ENCODE peak calls at places on chromosome 20, in seven cellular contexts. S, L, O, Z, X, N and I are unnamed samples.

GRCh38 chr20:25242231-25242630 is 5.7 kb upstream of the PYGB start:
- DNase-seq in X (no peak), Z (no peak), N (no peak), L (no peak), S (no peak), O (no peak), I (no peak)

GRCh38 chr20:42686057-42686456 is 503.6 kb downstream of the PTPRT start:
- DNase-seq in Z (no peak), N (no peak), O (no peak), L (no peak), S (no peak), X (no peak), I (no peak)

GRCh38 chr20:16115891-16116577 is 457.2 kb downstream of the KIF16B start:
- DNase-seq in Z (no peak), S (no peak), N (peak; percentile 72), L (no peak), X (no peak), O (no peak), I (no peak)

GRCh38 chr20:10131612-10132345 is 86.9 kb upstream of the SNAP25 start:
- DNase-seq in Z (peak; percentile 54), O (no peak), L (peak; percentile 72), X (peak; percentile 78), N (peak; percentile 76), S (peak; percentile 87), I (no peak)

GRCh38 chr20:57618766-57619052 is 1.5 kb downstream of the ZBP1 start:
- DNase-seq in Z (no peak), O (no peak), X (no peak), S (no peak), L (no peak), N (no peak), I (no peak)

GRCh38 chr20:24462461-24463010 is 6.9 kb upstream of the SYNDIG1 start:
- DNase-seq in O (no peak), Z (no peak), N (no peak), L (no peak), S (no peak), X (no peak), I (no peak)

GRCh38 chr20:2984956-2985661 is 58.3 kb upstream of the GNRH2 start:
- DNase-seq in X (no peak), L (no peak), O (no peak), Z (no peak), N (no peak), S (no peak), I (no peak)

GRCh38 chr20:6051505-6051904 is 2.4 kb downstream of the LRRN4 start:
- DNase-seq in Z (no peak), X (no peak), L (no peak), S (no peak), O (no peak), N (no peak), I (no peak)

GRCh38 chr20:17786221-17786718 is 86.5 kb downstream of the BANF2 start:
- DNase-seq in L (no peak), O (no peak), Z (peak; percentile 58), S (peak; percentile 65), N (peak; percentile 49), X (no peak), I (no peak)

GRCh38 chr20:17834804-17835203 is 133.8 kb downstream of the SNX5 start:
- DNase-seq in L (no peak), S (no peak), O (no peak), X (no peak), N (no peak), Z (no peak), I (no peak)

GRCh38 chr20:17972121-17972520 is 3.3 kb downstream of the MGME1 start:
- DNase-seq in S (no peak), L (no peak), Z (no peak), X (no peak), O (no peak), N (no peak), I (no peak)

GRCh38 chr20:50328996-50329898 is 138.6 kb downstream of the CEBPB start:
- DNase-seq in Z (no peak), O (no peak), L (no peak), N (no peak), X (no peak), S (no peak), I (no peak)

GRCh38 chr20:44073011-44073674 is 113.8 kb downstream of the JPH2 start:
- DNase-seq in L (peak; percentile 20), X (no peak), N (no peak), Z (no peak), S (peak; percentile 7), O (no peak), I (no peak)

GRCh38 chr20:44074252-44075151 is 112.5 kb downstream of the JPH2 start:
- DNase-seq in N (peak; percentile 88), X (no peak), Z (no peak), S (peak; percentile 8), L (peak; percentile 19), O (peak; percentile 46), I (peak; percentile 11)

GRCh38 chr20:44075191-44075949 is 111.6 kb downstream of the JPH2 start:
- DNase-seq in S (peak; percentile 11), X (no peak), O (peak; percentile 27), N (no peak), Z (no peak), L (peak; percentile 16), I (no peak)

GRCh38 chr20:44072381-44072780 is 114.6 kb downstream of the JPH2 start:
- DNase-seq in S (no peak), N (no peak), X (no peak), O (no peak), Z (no peak), L (no peak), I (no peak)

DNA sequence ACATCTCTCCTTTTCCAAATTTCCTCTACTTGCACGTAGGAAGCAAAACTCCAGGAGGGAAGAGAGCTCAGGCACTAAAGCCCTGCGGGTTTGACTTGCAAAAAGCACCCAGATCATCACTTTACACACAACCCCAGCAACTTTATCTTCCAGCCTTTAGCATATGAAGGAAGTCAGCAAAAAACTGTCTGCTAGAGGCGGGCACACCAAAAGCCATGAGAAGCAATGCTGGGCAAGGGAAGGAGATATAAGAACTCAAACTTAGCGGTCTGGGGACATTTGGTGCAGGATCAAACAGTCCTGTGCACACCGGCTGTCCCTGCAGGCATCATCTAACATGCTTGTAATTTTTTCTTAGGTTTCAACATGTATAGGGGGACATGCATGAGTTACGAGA is 113.3 kb downstream of the JPH2 start:
- DNase-seq in L (no peak), Z (no peak), X (no peak), O (no peak), S (peak; percentile 1), N (no peak), I (no peak)
- H3K4me3 ChIP-seq in L (no peak overlapping the region), Z (no peak overlapping the region), X (no peak overlapping the region), O (no peak overlapping the region), S (no peak overlapping the region), N (no peak overlapping the region), I (no peak overlapping the region)

GRCh38 chr20:62925420-62926228 is 681 bp downstream of the DIDO1 start:
- DNase-seq in L (peak; percentile 45), Z (no peak), S (peak; percentile 64), O (no peak), X (peak; percentile 34), N (peak; percentile 41), I (no peak)

GRCh38 chr20:62926229-62927127 is at the start of gene DIDO1:
- DNase-seq in N (peak; percentile 93), X (peak; percentile 88), L (peak; percentile 92), Z (peak; percentile 88), O (peak; percentile 89), S (peak; percentile 91), I (peak; percentile 82)

GRCh38 chr20:62922451-62922921 is 3.8 kb downstream of the DIDO1 start:
- DNase-seq in O (no peak), Z (no peak), S (no peak), L (no peak), N (no peak), X (no peak), I (no peak)

GRCh38 chr20:62923669-62924566 is 2.4 kb downstream of the DIDO1 start:
- DNase-seq in Z (no peak), O (no peak), X (no peak), L (no peak), S (no peak), N (no peak), I (no peak)

DNA sequence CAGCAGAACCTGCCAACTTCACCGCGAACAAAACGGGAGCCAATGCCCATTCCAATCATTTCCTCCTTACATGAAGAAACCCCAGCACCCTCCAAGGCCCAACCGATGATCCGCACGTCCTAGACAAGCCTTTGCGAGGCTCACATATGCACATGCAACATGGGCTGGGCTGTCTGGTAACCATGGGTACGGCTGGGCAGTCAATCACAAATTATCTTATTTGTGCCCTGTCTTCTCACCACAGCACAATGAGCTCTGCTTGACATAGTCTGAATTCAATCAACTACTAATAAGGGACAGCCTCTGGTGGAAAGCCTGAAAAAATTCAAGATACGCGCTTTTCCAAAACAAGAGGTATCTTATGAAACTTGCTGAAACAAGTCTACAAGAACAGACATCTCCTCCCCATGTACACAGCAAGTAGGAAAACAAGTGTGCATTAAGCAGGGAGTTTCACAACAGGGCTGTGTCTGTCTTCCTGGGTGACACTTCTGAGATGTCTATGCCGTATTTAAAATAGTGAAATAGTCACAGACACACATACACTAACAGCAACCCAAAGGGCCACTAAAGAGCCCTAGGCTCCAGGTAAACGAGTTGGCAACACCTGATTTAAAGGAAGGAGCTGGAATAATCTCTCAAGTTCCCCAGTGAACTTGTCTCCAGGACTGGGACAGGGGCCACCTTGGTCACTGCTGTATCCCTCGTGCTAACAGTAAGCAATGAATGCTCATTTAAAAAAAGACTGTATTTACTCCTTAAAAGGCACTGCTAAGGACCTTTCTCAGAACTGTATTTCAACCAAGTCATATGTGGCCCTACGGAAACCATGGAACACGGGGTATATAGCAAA is 1.5 kb downstream of the DIDO1 start:
- DNase-seq in L (no peak), S (no peak), O (no peak), X (peak; percentile 42), N (no peak), Z (no peak), I (no peak)
- TF ChIP-seq POLR2A in L (no peak), S (no peak), O (no peak), X (no peak), N (no peak), Z (no peak), I (no peak)

DNA sequence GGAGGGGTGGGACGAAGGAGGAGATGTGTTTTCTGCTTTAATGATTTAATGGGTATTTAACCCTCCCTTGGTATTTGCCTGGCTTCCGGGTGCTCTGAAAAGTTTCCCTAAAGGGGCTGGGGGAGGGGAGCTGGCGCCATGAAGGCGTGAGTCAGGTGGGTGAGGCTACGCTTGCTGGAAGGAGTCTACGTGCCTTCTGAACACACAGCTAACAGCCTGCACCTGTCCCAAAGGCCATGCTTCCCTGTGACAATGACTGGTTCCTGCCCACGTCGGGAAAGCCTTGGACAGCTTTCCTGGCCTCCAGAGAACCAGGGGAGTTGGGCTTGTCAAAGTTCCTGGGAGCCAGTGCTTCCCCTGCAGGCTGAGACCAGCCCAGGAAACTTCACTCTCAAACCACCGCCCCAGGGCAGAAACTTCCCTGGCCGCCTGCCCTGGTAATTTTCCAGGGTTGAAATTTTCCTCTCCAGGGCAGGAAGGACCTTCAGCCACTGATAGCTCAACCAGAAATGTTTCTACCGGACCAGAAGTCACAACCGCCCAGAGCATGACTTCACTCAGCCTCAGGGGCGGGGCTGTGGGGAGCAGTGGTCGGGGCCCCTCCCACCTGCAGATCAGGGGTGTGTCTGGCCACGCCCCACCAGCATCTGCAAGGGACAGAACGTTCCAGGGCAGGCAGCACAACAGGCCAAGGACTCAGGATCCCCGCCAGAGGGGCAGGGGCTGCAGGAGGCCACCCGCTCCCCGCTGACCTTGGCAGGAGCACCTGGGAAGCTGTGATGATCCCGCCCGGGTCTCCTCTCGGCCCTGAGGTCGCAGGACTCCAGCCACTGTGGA is 18.6 kb upstream of the SLCO4A1 start:
- DNase-seq in X (peak; percentile 83), O (peak; percentile 94), L (peak; percentile 99), S (peak; percentile 96), Z (peak; percentile 91), N (peak; percentile 94), I (peak; percentile 96)
- H3K4me1 ChIP-seq in X (peaks cover 34% of the 10 kb centered on the region), O (peaks cover 12% of the 10 kb centered on the region), L (peaks cover 63% of the 10 kb centered on the region), S (peaks cover 13% of the 10 kb centered on the region), Z (peaks cover 12% of the 10 kb centered on the region), N (peaks cover 44% of the 10 kb centered on the region), I (peaks cover 32% of the 10 kb centered on the region)

GRCh38 chr20:51937780-51938179 is 135.5 kb upstream of the SALL4 start:
- DNase-seq in X (no peak), N (no peak), Z (no peak), O (no peak), S (no peak), L (no peak), I (no peak)
- H3K4me3 ChIP-seq in X (no peak overlapping the region), N (no peak overlapping the region), Z (no peak overlapping the region), O (no peak overlapping the region), S (no peak overlapping the region), L (no peak overlapping the region), I (no peak overlapping the region)